ENCODE peak calls at places on chromosomes 4 and X, in four cellular contexts. One of them, this sample, is unnamed.

GRCh38 chr4:17335371-17335770 is 176.5 kb downstream of the QDPR start:
- DNase-seq in HCT116: no peak
- DNase-seq in esophagus muscularis mucosa: peak; percentile 37
- DNase-seq in IMR-90: no peak
- DNase-seq in this sample: no peak

GRCh38 chrX:19886888-19887531 is 390 bp downstream of the SH3KBP1 start:
- DNase-seq in HCT116: no peak
- DNase-seq in esophagus muscularis mucosa: no peak
- DNase-seq in IMR-90: no peak
- DNase-seq in this sample: peak; percentile 62

GRCh38 chr4:2812985-2813384 is 20.1 kb downstream of the SH3BP2 start:
- DNase-seq in HCT116: no peak
- DNase-seq in esophagus muscularis mucosa: no peak
- DNase-seq in IMR-90: no peak
- DNase-seq in this sample: no peak

GRCh38 chr4:114081783-114082182 is 102.3 kb upstream of the ARSJ start:
- DNase-seq in HCT116: no peak
- DNase-seq in esophagus muscularis mucosa: no peak
- DNase-seq in IMR-90: no peak
- DNase-seq in this sample: no peak

GRCh38 chr4:28225005-28225404 is 1364.4 kb downstream of the STIM2 start:
- DNase-seq in HCT116: peak; percentile 8
- DNase-seq in esophagus muscularis mucosa: no peak
- DNase-seq in IMR-90: peak; percentile 67
- DNase-seq in this sample: no peak

GRCh38 chr4:40335508-40335860 is 351 bp downstream of the CHRNA9 start:
- DNase-seq in HCT116: no peak
- DNase-seq in esophagus muscularis mucosa: no peak
- DNase-seq in IMR-90: peak; percentile 37
- DNase-seq in this sample: no peak

GRCh38 chr4:152471251-152471792 is 64.6 kb downstream of the FBXW7 start:
- DNase-seq in HCT116: no peak
- DNase-seq in esophagus muscularis mucosa: no peak
- DNase-seq in IMR-90: no peak
- DNase-seq in this sample: no peak

GRCh38 chrX:134990475-134991473 is at the start of gene SMIM10:
- DNase-seq in HCT116: no peak
- DNase-seq in esophagus muscularis mucosa: peak; percentile 91
- DNase-seq in IMR-90: peak; percentile 79
- DNase-seq in this sample: peak; percentile 81

GRCh38 chrX:155263854-155264628 is at the start of gene RAB39B:
- DNase-seq in HCT116: no peak
- DNase-seq in esophagus muscularis mucosa: no peak
- DNase-seq in IMR-90: peak; percentile 68
- DNase-seq in this sample: peak; percentile 13

GRCh38 chrX:139559383-139560042 is 29.0 kb downstream of the F9 start:
- DNase-seq in HCT116: peak; percentile 24
- DNase-seq in esophagus muscularis mucosa: no peak
- DNase-seq in IMR-90: peak; percentile 43
- DNase-seq in this sample: no peak
- TF ChIP-seq CTCF in HCT116: no peak
- TF ChIP-seq CTCF in esophagus muscularis mucosa: peak; percentile 28
- TF ChIP-seq CTCF in IMR-90: peak; percentile 36
- TF ChIP-seq CTCF in this sample: no peak

DNA sequence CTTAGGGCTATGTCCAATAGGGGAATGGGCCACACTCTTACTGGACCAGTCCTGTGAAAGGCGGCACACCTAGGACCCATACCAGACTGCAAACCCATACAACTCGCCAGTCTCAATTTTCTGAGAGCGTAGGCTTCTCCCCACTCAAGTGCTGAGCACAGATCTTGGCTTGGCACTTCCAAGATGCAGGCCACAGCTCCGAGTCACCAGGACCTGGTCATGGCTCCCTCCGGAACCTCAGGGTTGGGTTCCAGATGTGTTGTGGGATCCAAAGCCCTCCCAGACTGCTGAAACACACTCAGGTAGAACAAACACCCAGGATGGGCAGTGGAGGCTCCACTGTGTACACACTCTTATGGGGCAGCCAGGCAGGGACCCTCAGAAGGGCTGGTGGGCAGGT is 103.3 kb downstream of the TMEM144 start:
- DNase-seq in HCT116: no peak
- DNase-seq in esophagus muscularis mucosa: no peak
- DNase-seq in IMR-90: peak; percentile 47
- DNase-seq in this sample: no peak
- H3K4me1 ChIP-seq in HCT116: no peaks in the 10 kb centered on the region
- H3K4me1 ChIP-seq in esophagus muscularis mucosa: no peaks in the 10 kb centered on the region
- H3K4me1 ChIP-seq in IMR-90: peaks cover 17% of the 10 kb centered on the region
- H3K4me1 ChIP-seq in this sample: no peaks in the 10 kb centered on the region

DNA sequence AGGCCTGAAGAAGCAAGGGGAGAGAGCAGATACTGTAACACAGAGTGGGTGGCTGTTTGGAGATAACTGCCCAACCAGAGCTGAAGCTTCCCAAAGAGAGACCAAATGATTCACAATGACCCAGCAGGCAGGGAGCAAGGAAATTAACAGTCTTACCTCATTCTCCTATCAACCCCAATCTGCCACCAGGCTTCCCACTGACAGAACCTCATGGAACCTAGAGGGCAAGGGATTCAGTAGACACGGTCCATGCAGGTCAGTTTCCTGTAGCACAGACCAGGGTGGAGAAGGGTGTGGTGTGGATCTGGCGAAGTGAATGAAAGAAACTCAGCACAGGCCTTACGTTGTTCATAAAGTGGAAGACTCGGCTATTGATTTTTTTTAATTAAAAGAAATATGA is 60.7 kb upstream of the ALB start:
- DNase-seq in HCT116: no peak
- DNase-seq in esophagus muscularis mucosa: no peak
- DNase-seq in IMR-90: no peak
- DNase-seq in this sample: no peak
- TF ChIP-seq POLR2A in HCT116: no peak
- TF ChIP-seq POLR2A in esophagus muscularis mucosa: no peak
- TF ChIP-seq POLR2A in IMR-90: no peak
- TF ChIP-seq POLR2A in this sample: no peak

DNA sequence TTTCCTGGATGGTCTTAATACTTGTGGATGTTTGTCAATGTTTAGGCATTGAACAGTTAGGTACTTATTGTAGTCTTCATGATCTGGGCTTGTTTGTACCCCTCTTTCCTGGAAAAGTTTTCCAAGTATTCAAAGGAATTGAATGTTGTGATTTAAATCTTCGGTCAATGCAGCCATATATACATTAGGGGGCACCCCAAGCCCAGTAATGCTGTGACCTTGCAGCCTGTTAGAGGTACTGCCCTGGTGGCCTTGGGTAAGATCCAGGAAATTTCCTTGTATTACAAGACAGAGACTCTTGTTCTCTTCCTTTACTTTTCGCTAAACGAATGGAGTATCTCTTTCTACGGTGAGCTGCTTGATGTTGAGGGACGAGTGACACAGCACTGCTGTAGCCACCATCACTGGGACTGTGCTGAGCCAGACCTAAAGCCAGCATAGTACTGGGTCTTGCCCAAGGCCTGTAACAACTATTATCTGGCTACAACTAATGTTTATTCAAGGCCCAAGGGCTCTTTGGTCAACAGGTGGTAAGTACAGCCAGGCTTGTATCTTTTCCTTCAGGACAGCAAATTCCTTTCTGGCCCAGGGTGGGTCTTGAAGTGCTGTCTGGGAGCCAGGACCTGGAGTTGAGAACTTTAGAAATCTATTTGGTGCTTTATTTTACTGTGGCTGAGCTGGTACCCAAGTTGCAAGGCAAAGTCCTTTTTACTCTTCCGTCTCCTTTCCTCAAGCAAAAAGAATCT is 118.3 kb upstream of the ATOH1 start:
- DNase-seq in HCT116: peak; percentile 35
- DNase-seq in esophagus muscularis mucosa: no peak
- DNase-seq in IMR-90: no peak
- DNase-seq in this sample: no peak
- TF ChIP-seq CTCF in HCT116: peak; percentile 31
- TF ChIP-seq CTCF in esophagus muscularis mucosa: no peak
- TF ChIP-seq CTCF in IMR-90: no peak
- TF ChIP-seq CTCF in this sample: no peak

GRCh38 chr4:89258506-89258905 is 49.1 kb downstream of the GPRIN3 start:
- DNase-seq in HCT116: no peak
- DNase-seq in esophagus muscularis mucosa: no peak
- DNase-seq in IMR-90: no peak
- DNase-seq in this sample: no peak
- H3K4me1 ChIP-seq in HCT116: no peaks in the 10 kb centered on the region
- H3K4me1 ChIP-seq in esophagus muscularis mucosa: peaks cover 11% of the 10 kb centered on the region
- H3K4me1 ChIP-seq in IMR-90: no peaks in the 10 kb centered on the region
- H3K4me1 ChIP-seq in this sample: no peaks in the 10 kb centered on the region

DNA sequence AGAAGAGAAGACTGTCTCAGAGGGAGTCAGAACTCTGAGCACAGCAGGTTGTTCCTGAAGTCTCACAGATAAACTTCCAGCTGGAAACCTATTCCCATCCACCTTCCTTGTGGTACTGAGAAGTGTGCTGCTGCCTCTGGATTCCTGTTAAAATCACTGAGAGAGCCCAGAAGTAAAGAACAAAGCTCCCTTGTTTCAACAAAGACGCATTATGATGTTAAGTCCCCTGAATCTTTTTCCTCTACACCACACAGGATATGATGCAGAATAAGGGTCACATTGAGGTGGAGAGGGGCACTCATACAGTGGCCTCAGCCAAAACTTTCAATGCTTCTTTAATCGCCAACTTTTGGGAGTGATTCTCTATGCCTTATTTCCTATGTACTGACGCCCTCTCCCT is 321.0 kb downstream of the OPHN1 start:
- DNase-seq in HCT116: no peak
- DNase-seq in esophagus muscularis mucosa: no peak
- DNase-seq in IMR-90: peak; percentile 44
- DNase-seq in this sample: no peak
- TF ChIP-seq POLR2A in HCT116: no peak
- TF ChIP-seq POLR2A in esophagus muscularis mucosa: no peak
- TF ChIP-seq POLR2A in IMR-90: no peak
- TF ChIP-seq POLR2A in this sample: no peak